ENCODE peak calls at places on chromosome 16, in nine cellular contexts. W is gastrocnemius medialis, Z is AG04450, J is DND-41, S is coronary artery, C is progenitor cell of endocrine pancreas, F is neural crest cell, G is adrenal gland, R is OCI-LY7. U is an unnamed sample.

GRCh38 chr16:87255866-87256265 is 61.3 kb downstream of the C16orf95 start:
- DNase-seq in J (no peak), F (no peak), C (no peak), S (no peak), W (no peak), R (no peak), Z (no peak), G (no peak), U (no peak)

GRCh38 chr16:50282010-50282538 is 15.7 kb downstream of the ADCY7 start:
- DNase-seq in S (no peak), R (peak), W (peak), G (peak), C (no peak), Z (no peak), J (peak), F (no peak), U (peak)

GRCh38 chr16:89320717-89321501 is 103.4 kb downstream of the ZNF778 start:
- DNase-seq in S (no peak), W (peak), C (no peak), J (no peak), F (no peak), G (peak), R (no peak), Z (no peak), U (no peak)

GRCh38 chr16:15899538-15900100 is 11.2 kb upstream of the CEP20 start:
- DNase-seq in G (peak), S (no peak), W (no peak), R (no peak), J (peak), Z (peak), F (no peak), C (no peak), U (no peak)

GRCh38 chr16:89107209-89107582 is 13.5 kb downstream of the ACSF3 start:
- DNase-seq in R (no peak), S (no peak), G (no peak), W (no peak), C (no peak), J (no peak), F (no peak), Z (no peak), U (no peak)

GRCh38 chr16:47627056-47627455 is 165.9 kb downstream of the PHKB start:
- DNase-seq in S (no peak), R (no peak), G (no peak), W (no peak), F (no peak), J (no peak), C (no peak), Z (no peak), U (no peak)

GRCh38 chr16:17836868-17837602 is 366.3 kb upstream of the XYLT1 start:
- DNase-seq in W (no peak), F (no peak), Z (peak), J (no peak), C (no peak), S (no peak), G (no peak), R (no peak), U (no peak)

GRCh38 chr16:23276821-23277220 is 25.3 kb upstream of the SCNN1B start:
- DNase-seq in Z (no peak), R (no peak), S (no peak), C (no peak), J (no peak), G (no peak), W (no peak), F (no peak), U (no peak)

GRCh38 chr16:89536371-89536770 is 24.1 kb upstream of the RPL13 start:
- DNase-seq in W (no peak), C (no peak), F (no peak), S (no peak), R (no peak), J (no peak), G (no peak), Z (no peak), U (no peak)

GRCh38 chr16:75527825-75528299 is 8.0 kb downstream of the CHST5 start:
- DNase-seq in W (no peak), R (no peak), C (no peak), F (no peak), Z (no peak), J (no peak), S (no peak), G (no peak), U (no peak)

GRCh38 chr16:15523939-15524338 is 89.6 kb downstream of the BMERB1 start:
- DNase-seq in W (peak), S (no peak), C (no peak), R (no peak), G (no peak), J (no peak), F (no peak), Z (no peak), U (no peak)

GRCh38 chr16:85286970-85287814 is 174.9 kb upstream of the CIBAR2 start:
- DNase-seq in C (no peak), W (peak), J (no peak), F (peak), Z (no peak), G (peak), R (no peak), S (no peak), U (no peak)

GRCh38 chr16:72705806-72706205 is 342.1 kb downstream of the ZFHX3 start:
- DNase-seq in W (no peak), C (no peak), G (no peak), F (no peak), J (no peak), S (no peak), Z (no peak), R (no peak), U (no peak)

GRCh38 chr16:82034981-82035612 is at the start of gene HSD17B2:
- DNase-seq in F (no peak), J (no peak), Z (no peak), C (no peak), R (no peak), W (no peak), G (no peak), S (no peak), U (no peak)

GRCh38 chr16:77696149-77696548 is 26.2 kb upstream of the NUDT7 start:
- DNase-seq in G (no peak), C (no peak), J (no peak), Z (no peak), F (no peak), S (no peak), W (no peak), R (no peak), U (no peak)

GRCh38 chr16:23863511-23864422 is 28.0 kb downstream of the PRKCB start:
- DNase-seq in G (no peak), Z (no peak), F (no peak), C (no peak), J (peak), R (peak), S (no peak), W (no peak), U (no peak)

GRCh38 chr16:28486266-28486665 is 5.6 kb downstream of the CLN3 start:
- DNase-seq in F (no peak), J (no peak), S (no peak), Z (no peak), W (no peak), G (no peak), C (no peak), R (no peak), U (no peak)

GRCh38 chr16:89015271-89015859 is 38.4 kb upstream of the CBFA2T3 start:
- DNase-seq in G (no peak), J (peak), Z (no peak), W (no peak), S (no peak), R (no peak), F (no peak), C (no peak), U (no peak)

GRCh38 chr16:81523387-81524115 is 78.9 kb downstream of the CMIP start:
- DNase-seq in Z (peak), J (no peak), G (peak), R (no peak), F (no peak), W (no peak), S (no peak), C (no peak), U (no peak)

GRCh38 chr16:85237817-85238216 is 125.5 kb upstream of the CIBAR2 start:
- DNase-seq in C (no peak), R (no peak), F (no peak), S (no peak), J (no peak), Z (no peak), W (no peak), G (no peak), U (no peak)

GRCh38 chr16:54632322-54632721 is 298.3 kb upstream of the IRX5 start:
- DNase-seq in G (no peak), C (no peak), S (no peak), Z (no peak), J (no peak), F (no peak), W (no peak), R (no peak), U (no peak)

GRCh38 chr16:54632821-54633220 is 297.8 kb upstream of the IRX5 start:
- DNase-seq in F (no peak), J (no peak), R (no peak), G (no peak), S (no peak), W (no peak), Z (no peak), C (no peak), U (no peak)

GRCh38 chr16:54636221-54636793 is 294.4 kb upstream of the IRX5 start:
- DNase-seq in J (no peak), R (no peak), W (no peak), Z (no peak), C (no peak), S (no peak), F (no peak), G (no peak), U (no peak)

GRCh38 chr16:54630284-54630967 is 300.2 kb upstream of the IRX5 start:
- DNase-seq in J (no peak), G (no peak), Z (no peak), S (no peak), C (no peak), F (no peak), W (no peak), R (no peak), U (no peak)

DNA sequence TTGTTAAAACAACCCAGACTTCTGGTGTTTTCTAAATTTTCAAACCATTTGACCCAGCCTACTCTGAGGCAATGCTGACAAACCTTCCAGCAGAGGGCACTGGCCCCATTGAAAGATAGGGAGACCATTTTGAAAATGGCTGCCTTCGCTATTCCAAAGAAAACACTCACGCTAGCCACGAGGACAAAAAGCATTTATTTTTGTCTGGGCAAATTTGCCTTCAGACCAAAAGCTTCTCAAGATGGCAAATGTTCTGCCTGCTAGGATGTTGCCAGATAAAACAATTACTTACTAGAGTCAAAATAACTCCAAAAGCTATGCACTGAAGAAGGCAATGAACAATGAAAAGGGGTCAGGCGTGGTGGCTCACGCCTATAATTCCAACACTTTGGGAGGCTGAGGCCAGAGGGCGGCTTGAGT is 296.7 kb upstream of the IRX5 start:
- DNase-seq in W (no peak), R (peak), S (no peak), C (no peak), G (no peak), F (peak), J (peak), Z (no peak), U (peak)
- TF ChIP-seq CTCF in W (no peak), R (peak), S (no peak), C (peak), G (peak), F (peak), J (peak), Z (no peak), U (peak)

GRCh38 chr16:30650369-30651123 is at the start of gene PRR14:
- DNase-seq in Z (peak), J (peak), C (peak), G (peak), R (peak), W (peak), S (peak), F (peak), U (peak)
- TF ChIP-seq CTCF in Z (peak), J (peak), C (peak), G (peak), R (no peak), W (peak), S (no peak), F (peak), U (no peak)

DNA sequence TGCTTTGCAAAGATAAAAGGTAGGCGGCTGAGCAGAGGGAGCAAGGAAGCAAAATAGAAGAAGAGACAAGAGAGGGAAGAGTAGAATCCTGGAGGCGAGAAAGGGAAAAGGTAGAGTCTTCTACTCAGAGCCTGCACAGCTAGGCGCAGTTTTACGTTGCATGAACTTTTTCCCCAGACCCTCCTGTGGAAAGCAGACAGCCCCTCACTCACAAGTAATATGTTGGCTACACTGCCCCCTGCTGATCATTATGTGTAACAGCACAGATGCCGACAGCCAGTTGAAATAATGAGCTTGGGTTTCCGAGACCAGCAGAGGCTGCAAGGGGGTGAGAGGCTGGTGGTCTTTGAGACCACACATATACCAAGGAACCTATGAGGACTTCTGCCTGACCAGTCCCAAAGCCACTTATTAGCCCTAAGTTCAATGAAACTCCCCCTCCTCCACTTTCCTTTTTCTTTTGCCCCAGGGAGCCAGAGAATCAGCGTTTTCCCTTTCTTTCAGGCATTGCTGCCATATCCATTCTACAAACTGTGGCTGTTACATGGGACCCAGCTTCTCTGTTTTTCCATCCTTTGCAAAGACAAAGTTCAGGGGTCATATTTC is 22.5 kb upstream of the CMTR2 start:
- DNase-seq in C (peak), J (peak), S (no peak), W (no peak), F (peak), Z (no peak), G (no peak), R (peak), U (no peak)
- TF ChIP-seq CTCF in C (peak), J (peak), S (peak), W (peak), F (peak), Z (peak), G (peak), R (peak), U (peak)

GRCh38 chr16:8868272-8869211 is at the start of gene CARHSP1:
- DNase-seq in J (peak), Z (no peak), C (peak), W (peak), F (peak), G (peak), S (peak), R (peak), U (peak)

GRCh38 chr16:8872071-8872470 is 3.3 kb upstream of the CARHSP1 start:
- DNase-seq in Z (no peak), J (no peak), F (no peak), W (no peak), R (no peak), G (no peak), C (no peak), S (no peak), U (no peak)

GRCh38 chr16:8869212-8869987 is 594 bp upstream of the CARHSP1 start:
- DNase-seq in F (no peak), S (no peak), W (no peak), R (peak), J (peak), C (no peak), Z (no peak), G (no peak), U (no peak)

GRCh38 chr16:8874388-8874787 is 5.6 kb upstream of the CARHSP1 start:
- DNase-seq in J (no peak), R (no peak), Z (no peak), G (no peak), S (no peak), F (no peak), C (no peak), W (no peak), U (no peak)

DNA sequence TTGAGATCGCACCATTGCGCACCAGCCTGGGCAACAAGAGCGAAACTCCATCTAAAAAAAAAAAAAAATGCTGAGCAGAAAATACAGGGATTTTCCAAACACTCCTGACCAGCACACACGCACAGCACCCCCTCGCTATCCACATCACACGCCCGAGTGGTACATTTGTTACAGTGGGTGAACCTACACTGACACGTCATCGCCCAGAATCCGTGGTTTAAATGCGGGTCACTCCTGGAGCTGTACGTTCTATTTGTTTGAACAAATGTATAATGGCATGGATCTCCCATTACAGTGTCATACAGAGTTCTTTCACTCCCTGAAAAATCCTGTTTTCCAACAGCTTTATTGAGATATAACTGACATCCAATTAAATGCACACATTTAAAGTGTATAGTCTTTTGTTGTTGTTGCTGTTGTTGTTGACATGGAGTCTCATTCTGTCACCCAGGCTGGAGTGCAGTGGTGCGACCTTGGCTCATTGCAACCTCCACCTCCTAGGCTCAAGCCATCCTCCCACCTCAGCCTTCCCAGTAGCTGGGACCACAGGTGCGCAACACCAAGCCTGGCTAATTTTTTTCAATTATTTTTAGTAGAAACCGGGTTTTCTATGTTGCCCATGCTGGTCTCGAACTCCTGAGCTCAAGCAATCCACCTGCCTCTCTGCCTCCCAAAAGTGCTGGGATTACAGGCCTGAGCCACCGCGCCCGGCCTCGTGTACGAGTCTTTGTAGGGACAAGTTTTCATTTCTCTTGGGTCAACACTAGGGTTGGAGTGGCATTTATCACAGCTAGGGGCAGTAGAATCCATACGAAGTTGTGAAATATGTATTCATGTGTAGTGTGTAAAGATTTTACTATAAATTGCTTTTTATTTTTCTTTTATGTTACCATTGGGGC is 4.4 kb upstream of the CARHSP1 start:
- DNase-seq in C (no peak), S (no peak), R (peak), W (no peak), F (no peak), G (no peak), Z (no peak), J (no peak), U (no peak)
- TF ChIP-seq CTCF in C (peak), S (no peak), R (peak), W (no peak), F (peak), G (no peak), Z (no peak), J (peak), U (no peak)